ENCODE peak calls at places on chromosome 10, in five cellular contexts. R, U, M, C and Z are unnamed samples.

GRCh38 chr10:87960230-87960629 is 96.8 kb downstream of the PTEN start:
- DNase-seq in R (no peak), U (peak; percentile 12), C (no peak), M (no peak), Z (no peak)

GRCh38 chr10:91520657-91521056 is 110.5 kb downstream of the HECTD2 start:
- DNase-seq in U (no peak), M (peak; percentile 53), C (no peak), R (no peak), Z (peak; percentile 41)

GRCh38 chr10:132650611-132651250 is 113.1 kb downstream of the INPP5A start:
- DNase-seq in C (no peak), U (no peak), R (no peak), M (no peak), Z (no peak)

GRCh38 chr10:29728541-29729049 is 93.8 kb upstream of the SVIL start:
- DNase-seq in C (no peak), U (no peak), R (no peak), M (no peak), Z (no peak)

GRCh38 chr10:71143610-71144009 is 68.8 kb upstream of the UNC5B start:
- DNase-seq in R (no peak), C (no peak), U (no peak), M (no peak), Z (no peak)

GRCh38 chr10:95841711-95842498 is 65.9 kb upstream of the CC2D2B start:
- DNase-seq in M (no peak), R (no peak), C (peak; percentile 34), U (peak; percentile 65), Z (peak; percentile 43)

GRCh38 chr10:116216676-116217075 is 56.3 kb downstream of the GFRA1 start:
- DNase-seq in U (no peak), C (no peak), R (no peak), M (no peak), Z (no peak)

GRCh38 chr10:123583639-123584418 is 82.3 kb upstream of the GPR26 start:
- DNase-seq in M (peak; percentile 89), R (peak; percentile 60), U (peak; percentile 50), C (peak; percentile 60), Z (peak; percentile 89)

GRCh38 chr10:100245484-100246220 is 16.3 kb upstream of the CHUK start:
- DNase-seq in M (no peak), C (no peak), U (no peak), R (no peak), Z (no peak)

GRCh38 chr10:93915603-93916002 is 21.8 kb downstream of the SLC35G1 start:
- DNase-seq in R (no peak), U (no peak), C (no peak), M (no peak), Z (no peak)

GRCh38 chr10:63456437-63457210 is 9.2 kb downstream of the JMJD1C start:
- DNase-seq in U (no peak), C (no peak), R (no peak), M (no peak), Z (peak; percentile 81)

GRCh38 chr10:119355930-119356329 is 148.6 kb downstream of the GRK5 start:
- DNase-seq in U (no peak), C (no peak), M (no peak), R (no peak), Z (no peak)

GRCh38 chr10:121608669-121609190 is 10.5 kb upstream of the FGFR2 start:
- DNase-seq in R (peak; percentile 11), C (peak; percentile 86), M (peak; percentile 42), U (peak; percentile 35), Z (no peak)

GRCh38 chr10:120507175-120507574 is 50.1 kb downstream of the PLPP4 start:
- DNase-seq in M (no peak), R (no peak), U (no peak), C (no peak), Z (no peak)

GRCh38 chr10:33352154-33352553 is 17.7 kb upstream of the NRP1 start:
- DNase-seq in U (no peak), C (no peak), R (no peak), M (no peak), Z (no peak)

GRCh38 chr10:37712489-37713131 is 144.8 kb downstream of the ZNF248 start:
- DNase-seq in R (no peak), M (no peak), C (no peak), U (no peak), Z (no peak)

GRCh38 chr10:124381011-124381591 is 37.6 kb downstream of the OAT start:
- DNase-seq in M (no peak), U (no peak), R (no peak), C (no peak), Z (no peak)

GRCh38 chr10:130037169-130037661 is 73.1 kb upstream of the EBF3 start:
- DNase-seq in C (no peak), R (no peak), M (no peak), U (no peak), Z (no peak)

GRCh38 chr10:2556883-2557282 is 510.5 kb upstream of the PFKP start:
- DNase-seq in C (no peak), U (no peak), M (no peak), R (no peak), Z (no peak)

GRCh38 chr10:118342638-118343020 is 505 bp upstream of the FAM204A start:
- DNase-seq in R (no peak), U (no peak), C (no peak), M (no peak), Z (no peak)